ENCODE peak calls at places on chromosome 2, in four cellular contexts. One of them, this sample, is unnamed.

GRCh38 chr2:11278219-11278618 is 66.2 kb downstream of the ROCK2 start:
- DNase-seq in WTC11: no peak
- DNase-seq in K562: no peak
- DNase-seq in HepG2: no peak
- DNase-seq in this sample: no peak

GRCh38 chr2:19038096-19039015 is 320.1 kb downstream of the OSR1 start:
- DNase-seq in WTC11: no peak
- DNase-seq in K562: no peak
- DNase-seq in HepG2: no peak
- DNase-seq in this sample: no peak

GRCh38 chr2:180227461-180227860 is 220.4 kb upstream of the CWC22 start:
- DNase-seq in WTC11: no peak
- DNase-seq in K562: no peak
- DNase-seq in HepG2: no peak
- DNase-seq in this sample: no peak

GRCh38 chr2:181972431-181973190 is 13.0 kb upstream of the PPP1R1C start:
- DNase-seq in WTC11: no peak
- DNase-seq in K562: no peak
- DNase-seq in HepG2: no peak
- DNase-seq in this sample: no peak

GRCh38 chr2:50491541-50492114 is 540.3 kb downstream of the NRXN1 start:
- DNase-seq in WTC11: peak
- DNase-seq in K562: peak
- DNase-seq in HepG2: peak
- DNase-seq in this sample: no peak

GRCh38 chr2:8676191-8676914 is 5.5 kb upstream of the ID2 start:
- DNase-seq in WTC11: peak
- DNase-seq in K562: no peak
- DNase-seq in HepG2: no peak
- DNase-seq in this sample: no peak

GRCh38 chr2:172195836-172196376 is 93.2 kb upstream of the DLX2 start:
- DNase-seq in WTC11: no peak
- DNase-seq in K562: no peak
- DNase-seq in HepG2: no peak
- DNase-seq in this sample: no peak

GRCh38 chr2:186032930-186033329 is 294.3 kb downstream of the FSIP2 start:
- DNase-seq in WTC11: no peak
- DNase-seq in K562: no peak
- DNase-seq in HepG2: no peak
- DNase-seq in this sample: no peak

GRCh38 chr2:177169810-177170514 is 42.6 kb upstream of the HNRNPA3 start:
- DNase-seq in WTC11: no peak
- DNase-seq in K562: no peak
- DNase-seq in HepG2: peak
- DNase-seq in this sample: peak

GRCh38 chr2:204268971-204269370 is 276.3 kb upstream of the PARD3B start:
- DNase-seq in WTC11: no peak
- DNase-seq in K562: no peak
- DNase-seq in HepG2: no peak
- DNase-seq in this sample: no peak

GRCh38 chr2:222969491-222969890 is 82.5 kb upstream of the KCNE4 start:
- DNase-seq in WTC11: no peak
- DNase-seq in K562: no peak
- DNase-seq in HepG2: no peak
- DNase-seq in this sample: no peak
- TF ChIP-seq CBFB in WTC11: no peak
- TF ChIP-seq CBFB in K562: no peak
- TF ChIP-seq CBFB in HepG2: no peak
- TF ChIP-seq CBFB in this sample: no peak

DNA sequence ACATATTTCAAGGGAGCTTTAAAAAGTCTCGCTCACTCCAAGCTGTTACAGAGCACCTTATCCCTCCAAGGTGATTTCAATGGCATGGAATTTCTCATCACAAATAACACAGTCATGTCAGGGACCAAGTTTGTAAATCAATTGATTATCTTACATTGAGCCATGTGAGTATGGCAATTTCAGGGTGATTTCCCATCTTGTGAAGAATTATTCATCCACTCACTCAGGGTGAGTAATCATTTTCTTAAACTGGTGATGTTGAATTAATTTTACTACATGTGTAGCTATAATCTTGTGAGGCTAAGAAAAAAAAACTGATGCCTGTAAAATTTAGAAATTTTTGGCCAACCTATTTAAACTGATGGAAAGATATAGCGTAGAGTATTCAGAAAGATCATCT is 3.3 kb upstream of the ABCA12 start:
- DNase-seq in WTC11: no peak
- DNase-seq in K562: no peak
- DNase-seq in HepG2: no peak
- DNase-seq in this sample: no peak
- TF ChIP-seq CBFB in WTC11: no peak
- TF ChIP-seq CBFB in K562: no peak
- TF ChIP-seq CBFB in HepG2: no peak
- TF ChIP-seq CBFB in this sample: no peak

GRCh38 chr2:69915050-69915945 is at the start of gene MXD1:
- DNase-seq in WTC11: peak
- DNase-seq in K562: peak
- DNase-seq in HepG2: no peak
- DNase-seq in this sample: no peak
- TF ChIP-seq CBFB in WTC11: no peak
- TF ChIP-seq CBFB in K562: no peak
- TF ChIP-seq CBFB in HepG2: peak
- TF ChIP-seq CBFB in this sample: no peak

DNA sequence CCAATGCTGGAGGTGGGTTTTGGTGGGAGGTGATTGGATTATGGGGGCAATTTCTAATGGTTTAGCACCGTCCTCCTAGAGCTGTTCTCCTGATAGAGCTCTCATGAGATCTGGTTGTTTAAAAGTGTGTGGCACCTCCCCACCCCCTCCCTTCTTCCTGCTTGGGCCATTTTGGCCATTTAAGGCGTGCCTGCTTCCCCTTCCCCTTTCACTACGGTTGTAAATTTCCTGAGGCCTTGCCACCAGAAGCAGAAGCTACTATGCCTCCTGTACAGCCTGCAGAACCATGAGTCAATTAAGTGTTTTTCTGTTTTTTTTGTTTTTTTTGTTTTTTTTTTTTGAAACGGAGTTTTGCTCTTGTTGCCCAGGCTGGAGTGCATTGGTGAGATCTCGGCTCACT is 335.7 kb upstream of the HS6ST1 start:
- DNase-seq in WTC11: no peak
- DNase-seq in K562: no peak
- DNase-seq in HepG2: no peak
- DNase-seq in this sample: no peak
- TF ChIP-seq CBFB in WTC11: no peak
- TF ChIP-seq CBFB in K562: no peak
- TF ChIP-seq CBFB in HepG2: no peak
- TF ChIP-seq CBFB in this sample: no peak

GRCh38 chr2:233819884-233820765 is 34.2 kb downstream of the HJURP start:
- DNase-seq in WTC11: no peak
- DNase-seq in K562: no peak
- DNase-seq in HepG2: no peak
- DNase-seq in this sample: no peak

GRCh38 chr2:233820766-233821105 is 33.6 kb downstream of the HJURP start:
- DNase-seq in WTC11: no peak
- DNase-seq in K562: no peak
- DNase-seq in HepG2: no peak
- DNase-seq in this sample: no peak

GRCh38 chr2:233817995-233818638 is 36.2 kb downstream of the HJURP start:
- DNase-seq in WTC11: no peak
- DNase-seq in K562: no peak
- DNase-seq in HepG2: peak
- DNase-seq in this sample: no peak

GRCh38 chr2:233817305-233817980 is 36.9 kb downstream of the HJURP start:
- DNase-seq in WTC11: no peak
- DNase-seq in K562: no peak
- DNase-seq in HepG2: no peak
- DNase-seq in this sample: no peak

DNA sequence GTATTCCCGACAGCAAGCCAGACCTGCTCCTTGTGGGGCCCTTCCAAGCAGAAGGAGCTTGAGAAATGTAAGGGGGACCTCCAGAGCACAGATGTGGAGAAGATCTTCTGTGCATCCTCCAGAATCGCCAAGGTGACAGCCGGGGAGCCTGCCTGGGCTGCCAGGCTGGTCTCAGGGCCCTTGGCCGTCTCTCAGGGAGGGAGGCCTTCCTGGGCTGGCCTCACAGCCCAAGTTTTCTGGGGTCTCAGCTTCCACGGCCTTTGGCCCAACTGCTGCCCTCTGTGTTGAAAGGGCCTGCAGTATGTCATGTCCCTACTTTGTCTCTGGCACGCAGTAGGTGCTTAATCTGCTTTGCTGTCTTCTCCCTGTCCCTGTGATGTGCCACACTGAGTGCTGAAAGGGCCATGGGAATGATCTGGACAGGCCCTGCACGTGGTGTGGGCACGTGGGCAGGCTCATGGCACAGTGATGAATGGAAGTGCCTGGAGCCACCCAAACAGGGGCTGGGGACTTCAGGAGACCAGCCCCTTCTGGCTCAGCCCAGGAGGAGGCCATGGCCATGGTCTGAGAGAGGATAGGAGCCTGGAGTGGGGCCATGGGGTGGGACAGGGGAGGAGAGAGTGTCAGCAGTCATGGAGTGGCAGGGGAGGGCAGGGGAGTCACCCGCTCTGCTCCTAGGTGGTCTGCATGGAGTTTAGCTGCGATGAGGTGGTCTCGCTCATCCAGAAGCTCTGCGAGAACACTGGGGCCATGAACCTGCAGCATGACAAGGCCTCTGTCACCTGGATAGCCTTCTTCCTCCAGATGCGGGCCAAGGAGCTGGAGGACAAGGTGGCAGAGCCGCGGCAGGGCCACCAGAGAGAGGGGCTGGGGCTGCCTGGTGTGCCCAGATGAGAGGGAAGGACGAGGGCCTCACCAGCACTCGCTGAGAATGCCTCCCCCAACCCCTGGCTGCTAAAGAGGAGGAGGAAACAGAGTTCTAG is 35.4 kb downstream of the HJURP start:
- DNase-seq in WTC11: no peak
- DNase-seq in K562: no peak
- DNase-seq in HepG2: no peak
- DNase-seq in this sample: no peak
- TF ChIP-seq CBFB in WTC11: no peak
- TF ChIP-seq CBFB in K562: no peak
- TF ChIP-seq CBFB in HepG2: no peak
- TF ChIP-seq CBFB in this sample: no peak

DNA sequence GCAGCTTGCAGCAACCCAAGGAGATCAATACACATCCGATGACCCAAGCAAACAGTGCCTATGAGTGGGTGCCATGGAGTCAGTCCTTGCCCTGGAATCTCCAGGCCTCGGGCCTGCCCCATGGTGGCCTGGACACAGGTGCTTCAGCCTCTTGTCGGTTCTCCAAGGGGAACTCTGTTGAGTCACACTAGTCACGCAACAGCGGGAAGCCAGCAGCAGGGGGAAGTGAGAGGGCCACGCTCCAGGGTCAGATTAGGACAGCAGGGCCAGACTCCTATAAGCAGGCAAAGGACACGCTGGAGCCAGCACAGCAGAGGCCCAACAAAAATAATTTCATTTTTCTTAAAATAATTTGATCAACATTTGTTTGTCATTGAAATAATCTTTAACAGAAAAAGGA is 16.6 kb upstream of the ARMC9 start:
- DNase-seq in WTC11: no peak
- DNase-seq in K562: peak
- DNase-seq in HepG2: peak
- DNase-seq in this sample: peak
- TF ChIP-seq CBFB in WTC11: no peak
- TF ChIP-seq CBFB in K562: no peak
- TF ChIP-seq CBFB in HepG2: no peak
- TF ChIP-seq CBFB in this sample: no peak

This sample was measured in GM12878.